ENCODE peak calls at places on chromosomes 6 and 20, in five cellular contexts. One of them, this sample, is unnamed.
A peak's percentile ranks its signal among the peaks of the same experiment; 100 is the strongest.

GRCh38 chr6:112237644-112238043 is 16.7 kb downstream of the LAMA4 start:
- DNase-seq in fibroblast of mammary gland: peak; percentile 100
- DNase-seq in A549: no peak
- DNase-seq in astrocyte: peak; percentile 93
- DNase-seq in fibroblast of pulmonary artery: peak; percentile 98
- DNase-seq in this sample: peak; percentile 95

GRCh38 chr6:64516393-64516792 is 880.8 kb downstream of the PHF3 start:
- DNase-seq in fibroblast of mammary gland: no peak
- DNase-seq in A549: no peak
- DNase-seq in astrocyte: no peak
- DNase-seq in fibroblast of pulmonary artery: no peak
- DNase-seq in this sample: no peak

GRCh38 chr6:156262014-156262413 is 515.2 kb upstream of the ARID1B start:
- DNase-seq in fibroblast of mammary gland: no peak
- DNase-seq in A549: no peak
- DNase-seq in astrocyte: no peak
- DNase-seq in fibroblast of pulmonary artery: no peak
- DNase-seq in this sample: no peak

GRCh38 chr6:111864138-111865048 is 8.9 kb downstream of the FYN start:
- DNase-seq in fibroblast of mammary gland: no peak
- DNase-seq in A549: no peak
- DNase-seq in astrocyte: no peak
- DNase-seq in fibroblast of pulmonary artery: no peak
- DNase-seq in this sample: no peak

GRCh38 chr6:11496152-11497060 is 41.1 kb upstream of the TMEM170B start:
- DNase-seq in fibroblast of mammary gland: peak; percentile 85
- DNase-seq in A549: peak; percentile 50
- DNase-seq in astrocyte: peak; percentile 49
- DNase-seq in fibroblast of pulmonary artery: peak; percentile 93
- DNase-seq in this sample: peak; percentile 94

GRCh38 chr6:160249687-160250086 is 8.9 kb downstream of the SLC22A2 start:
- DNase-seq in fibroblast of mammary gland: no peak
- DNase-seq in A549: no peak
- DNase-seq in astrocyte: no peak
- DNase-seq in fibroblast of pulmonary artery: no peak
- DNase-seq in this sample: no peak

GRCh38 chr20:53215166-53215565 is 243.0 kb downstream of the TSHZ2 start:
- DNase-seq in fibroblast of mammary gland: no peak
- DNase-seq in A549: no peak
- DNase-seq in astrocyte: no peak
- DNase-seq in fibroblast of pulmonary artery: no peak
- DNase-seq in this sample: no peak

GRCh38 chr20:60477958-60478357 is 519.7 kb downstream of the CDH26 start:
- DNase-seq in fibroblast of mammary gland: no peak
- DNase-seq in A549: no peak
- DNase-seq in astrocyte: no peak
- DNase-seq in fibroblast of pulmonary artery: no peak
- DNase-seq in this sample: no peak

GRCh38 chr6:132198896-132199295 is 202.4 kb downstream of the MOXD1 start:
- DNase-seq in fibroblast of mammary gland: peak; percentile 84
- DNase-seq in A549: no peak
- DNase-seq in astrocyte: peak; percentile 87
- DNase-seq in fibroblast of pulmonary artery: peak; percentile 41
- DNase-seq in this sample: peak; percentile 76

GRCh38 chr6:126127662-126128061 is 141.3 kb downstream of the TRMT11 start:
- DNase-seq in fibroblast of mammary gland: peak; percentile 41
- DNase-seq in A549: no peak
- DNase-seq in astrocyte: no peak
- DNase-seq in fibroblast of pulmonary artery: no peak
- DNase-seq in this sample: peak; percentile 36

GRCh38 chr20:40494238-40494637 is 194.8 kb downstream of the MAFB start:
- DNase-seq in fibroblast of mammary gland: no peak
- DNase-seq in A549: no peak
- DNase-seq in astrocyte: no peak
- DNase-seq in fibroblast of pulmonary artery: no peak
- DNase-seq in this sample: no peak

GRCh38 chr6:126907312-126907711 is 211.2 kb upstream of the RSPO3 start:
- DNase-seq in fibroblast of mammary gland: peak; percentile 45
- DNase-seq in A549: no peak
- DNase-seq in astrocyte: no peak
- DNase-seq in fibroblast of pulmonary artery: no peak
- DNase-seq in this sample: no peak

GRCh38 chr6:107822154-107823046 is 1.7 kb downstream of the SCML4 start:
- DNase-seq in fibroblast of mammary gland: no peak
- DNase-seq in A549: no peak
- DNase-seq in astrocyte: no peak
- DNase-seq in fibroblast of pulmonary artery: no peak
- DNase-seq in this sample: peak; percentile 16

GRCh38 chr6:45495404-45496084 is 117.8 kb upstream of the SUPT3H start:
- DNase-seq in fibroblast of mammary gland: no peak
- DNase-seq in A549: no peak
- DNase-seq in astrocyte: no peak
- DNase-seq in fibroblast of pulmonary artery: no peak
- DNase-seq in this sample: no peak

GRCh38 chr20:10666221-10667076 is 7.3 kb downstream of the JAG1 start:
- DNase-seq in fibroblast of mammary gland: no peak
- DNase-seq in A549: no peak
- DNase-seq in astrocyte: no peak
- DNase-seq in fibroblast of pulmonary artery: no peak
- DNase-seq in this sample: no peak

GRCh38 chr20:16292227-16292626 is 281.0 kb downstream of the KIF16B start:
- DNase-seq in fibroblast of mammary gland: peak; percentile 59
- DNase-seq in A549: no peak
- DNase-seq in astrocyte: no peak
- DNase-seq in fibroblast of pulmonary artery: peak; percentile 8
- DNase-seq in this sample: peak; percentile 23

GRCh38 chr6:68343901-68344300 is 291.2 kb upstream of the ADGRB3 start:
- DNase-seq in fibroblast of mammary gland: peak; percentile 35
- DNase-seq in A549: peak; percentile 1
- DNase-seq in astrocyte: peak; percentile 16
- DNase-seq in fibroblast of pulmonary artery: peak; percentile 34
- DNase-seq in this sample: peak; percentile 74

DNA sequence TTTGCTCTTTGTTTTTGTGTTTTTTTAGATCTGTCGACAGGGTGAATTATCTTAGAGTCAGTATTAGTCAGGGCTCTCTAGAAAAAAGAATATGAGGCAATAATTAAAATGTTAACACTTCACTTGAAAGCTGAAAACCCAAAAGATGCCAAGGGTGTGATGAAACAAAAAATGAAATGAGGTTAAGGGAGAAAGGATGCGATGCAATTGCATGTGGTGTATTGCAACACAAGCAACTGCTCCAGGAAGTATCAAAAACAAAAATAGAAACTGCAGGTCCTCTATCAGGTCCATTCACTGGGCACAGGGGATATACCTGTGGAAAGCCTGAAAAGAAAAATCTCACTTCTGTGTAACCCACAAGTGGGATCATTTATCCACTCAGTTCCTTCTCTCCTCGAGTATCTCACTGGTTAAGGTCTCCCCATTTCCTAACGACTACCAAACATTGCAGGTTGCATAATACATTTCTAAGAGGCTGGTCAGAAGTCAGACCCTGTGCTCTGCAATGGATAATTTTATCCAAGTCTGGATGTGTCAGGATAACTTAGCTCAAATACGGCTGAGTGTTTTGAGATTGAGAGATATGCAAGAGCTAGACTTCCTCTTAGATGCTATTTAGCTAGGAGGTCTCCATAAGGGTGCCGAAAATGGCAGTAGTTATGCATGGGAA is 257.7 kb upstream of the GJE1 start:
- DNase-seq in fibroblast of mammary gland: peak; percentile 42
- DNase-seq in A549: no peak
- DNase-seq in astrocyte: no peak
- DNase-seq in fibroblast of pulmonary artery: peak; percentile 37
- DNase-seq in this sample: peak; percentile 37
- H3K4me3 ChIP-seq in fibroblast of mammary gland: no peak overlapping the region
- H3K4me3 ChIP-seq in A549: no peak overlapping the region
- H3K4me3 ChIP-seq in astrocyte: no peak overlapping the region
- H3K4me3 ChIP-seq in fibroblast of pulmonary artery: no peak overlapping the region
- H3K4me3 ChIP-seq in this sample: no peak overlapping the region

GRCh38 chr20:44210422-44211176 is at the start of gene OSER1:
- DNase-seq in fibroblast of mammary gland: peak; percentile 95
- DNase-seq in A549: peak; percentile 93
- DNase-seq in astrocyte: peak; percentile 91
- DNase-seq in fibroblast of pulmonary artery: peak; percentile 98
- DNase-seq in this sample: peak; percentile 98
- TF ChIP-seq CTCF in fibroblast of mammary gland: no peak
- TF ChIP-seq CTCF in A549: no peak
- TF ChIP-seq CTCF in astrocyte: no peak
- TF ChIP-seq CTCF in fibroblast of pulmonary artery: no peak
- TF ChIP-seq CTCF in this sample: no peak

GRCh38 chr6:141561154-141561553 is 571.6 kb upstream of the GJE1 start:
- DNase-seq in fibroblast of mammary gland: no peak
- DNase-seq in A549: no peak
- DNase-seq in astrocyte: no peak
- DNase-seq in fibroblast of pulmonary artery: no peak
- DNase-seq in this sample: no peak

GRCh38 chr6:141562801-141563763 is 569.6 kb upstream of the GJE1 start:
- DNase-seq in fibroblast of mammary gland: peak; percentile 96
- DNase-seq in A549: peak; percentile 12
- DNase-seq in astrocyte: peak; percentile 75
- DNase-seq in fibroblast of pulmonary artery: peak; percentile 96
- DNase-seq in this sample: peak; percentile 97

DNA sequence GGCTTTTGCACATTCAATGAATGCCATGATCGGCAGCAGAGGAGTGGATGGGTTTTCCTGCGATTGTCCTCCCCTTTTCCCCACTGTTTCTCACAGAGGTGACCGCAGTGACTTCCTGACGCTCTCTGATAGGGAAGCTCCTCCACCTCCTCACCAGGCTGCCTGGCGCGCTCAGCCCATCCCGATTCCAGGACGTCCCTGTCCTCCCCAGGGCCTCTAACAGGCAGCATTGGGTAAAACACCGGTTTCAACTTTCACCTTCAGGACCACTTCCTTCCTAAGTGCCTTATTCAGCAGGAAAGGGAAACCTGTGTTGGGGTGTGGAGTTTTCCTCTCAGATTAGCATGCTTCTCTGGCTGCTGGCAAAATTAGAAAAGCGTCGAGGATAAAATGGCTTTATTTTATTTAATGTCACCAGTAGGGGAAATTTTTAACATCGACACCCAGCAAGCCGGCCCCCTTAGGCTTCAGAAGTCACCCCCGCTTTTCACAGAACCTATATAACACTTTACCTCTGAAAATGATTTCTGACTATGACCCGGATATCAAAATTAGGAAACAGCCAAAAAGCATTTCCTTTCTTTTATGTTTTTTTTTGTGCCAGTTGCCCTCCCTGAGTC is 570.4 kb upstream of the GJE1 start:
- DNase-seq in fibroblast of mammary gland: no peak
- DNase-seq in A549: no peak
- DNase-seq in astrocyte: no peak
- DNase-seq in fibroblast of pulmonary artery: no peak
- DNase-seq in this sample: peak; percentile 31
- H3K4me3 ChIP-seq in fibroblast of mammary gland: no peak overlapping the region
- H3K4me3 ChIP-seq in A549: no peak overlapping the region
- H3K4me3 ChIP-seq in astrocyte: no peak overlapping the region
- H3K4me3 ChIP-seq in fibroblast of pulmonary artery: peak overlapping the region; percentile 25
- H3K4me3 ChIP-seq in this sample: peak overlapping the region; percentile 18

GRCh38 chr20:25470045-25470444 is 62.6 kb downstream of the GINS1 start:
- DNase-seq in fibroblast of mammary gland: peak; percentile 49
- DNase-seq in A549: no peak
- DNase-seq in astrocyte: peak; percentile 2
- DNase-seq in fibroblast of pulmonary artery: peak; percentile 38
- DNase-seq in this sample: peak; percentile 61
- TF ChIP-seq CTCF in fibroblast of mammary gland: peak; percentile 42
- TF ChIP-seq CTCF in A549: peak; percentile 45
- TF ChIP-seq CTCF in astrocyte: no peak
- TF ChIP-seq CTCF in fibroblast of pulmonary artery: peak; percentile 41
- TF ChIP-seq CTCF in this sample: peak; percentile 69

GRCh38 chr6:75207211-75207984 is 1.5 kb upstream of the COL12A1 start:
- DNase-seq in fibroblast of mammary gland: peak; percentile 69
- DNase-seq in A549: no peak
- DNase-seq in astrocyte: peak; percentile 47
- DNase-seq in fibroblast of pulmonary artery: peak; percentile 39
- DNase-seq in this sample: no peak
- H3K4me3 ChIP-seq in fibroblast of mammary gland: peak overlapping the region; percentile 99
- H3K4me3 ChIP-seq in A549: no peak overlapping the region
- H3K4me3 ChIP-seq in astrocyte: peak overlapping the region; percentile 99
- H3K4me3 ChIP-seq in fibroblast of pulmonary artery: peak overlapping the region; percentile 67
- H3K4me3 ChIP-seq in this sample: no peak overlapping the region

GRCh38 chr6:113693866-113694265 is 163.3 kb upstream of the MARCKS start:
- DNase-seq in fibroblast of mammary gland: no peak
- DNase-seq in A549: peak; percentile 14
- DNase-seq in astrocyte: no peak
- DNase-seq in fibroblast of pulmonary artery: no peak
- DNase-seq in this sample: no peak
- TF ChIP-seq CTCF in fibroblast of mammary gland: no peak
- TF ChIP-seq CTCF in A549: no peak
- TF ChIP-seq CTCF in astrocyte: no peak
- TF ChIP-seq CTCF in fibroblast of pulmonary artery: no peak
- TF ChIP-seq CTCF in this sample: no peak

GRCh38 chr6:30912746-30913520 is 1.1 kb upstream of the VARS2 start:
- DNase-seq in fibroblast of mammary gland: no peak
- DNase-seq in A549: no peak
- DNase-seq in astrocyte: no peak
- DNase-seq in fibroblast of pulmonary artery: no peak
- DNase-seq in this sample: no peak
- H3K4me3 ChIP-seq in fibroblast of mammary gland: no peak overlapping the region
- H3K4me3 ChIP-seq in A549: no peak overlapping the region
- H3K4me3 ChIP-seq in astrocyte: no peak overlapping the region
- H3K4me3 ChIP-seq in fibroblast of pulmonary artery: no peak overlapping the region
- H3K4me3 ChIP-seq in this sample: no peak overlapping the region

This sample was measured in choroid plexus epithelial cell.